ENCODE peak calls at places on chromosome 19, in eight cellular contexts. One of them, this sample, is unnamed. For H3K4me1, the result is how much of the 10 kb centered on the place peaks cover.

GRCh38 chr19:31054430-31054829 is 294.8 kb downstream of the TSHZ3 start:
- DNase-seq in gastrocnemius medialis: no peak
- DNase-seq in ascending aorta: no peak
- DNase-seq in IMR-90: peak
- DNase-seq in uterus: no peak
- DNase-seq in endodermal cell: peak
- DNase-seq in stomach: peak
- DNase-seq in body of pancreas: no peak
- DNase-seq in this sample: peak

GRCh38 chr19:4019578-4019977 is 12.0 kb downstream of the PIAS4 start:
- DNase-seq in gastrocnemius medialis: no peak
- DNase-seq in ascending aorta: no peak
- DNase-seq in IMR-90: no peak
- DNase-seq in uterus: no peak
- DNase-seq in endodermal cell: no peak
- DNase-seq in stomach: peak
- DNase-seq in body of pancreas: no peak
- DNase-seq in this sample: no peak

GRCh38 chr19:29771708-29772415 is 39.9 kb upstream of the CCNE1 start:
- DNase-seq in gastrocnemius medialis: no peak
- DNase-seq in ascending aorta: no peak
- DNase-seq in IMR-90: peak
- DNase-seq in uterus: no peak
- DNase-seq in endodermal cell: peak
- DNase-seq in stomach: peak
- DNase-seq in body of pancreas: peak
- DNase-seq in this sample: no peak

GRCh38 chr19:49408816-49409440 is 14.3 kb downstream of the PTH2 start:
- DNase-seq in gastrocnemius medialis: no peak
- DNase-seq in ascending aorta: no peak
- DNase-seq in IMR-90: no peak
- DNase-seq in uterus: no peak
- DNase-seq in endodermal cell: no peak
- DNase-seq in stomach: no peak
- DNase-seq in body of pancreas: no peak
- DNase-seq in this sample: no peak

GRCh38 chr19:41995959-41996797 is 2.1 kb upstream of the ATP1A3 start:
- DNase-seq in gastrocnemius medialis: no peak
- DNase-seq in ascending aorta: no peak
- DNase-seq in IMR-90: no peak
- DNase-seq in uterus: no peak
- DNase-seq in endodermal cell: peak
- DNase-seq in stomach: no peak
- DNase-seq in body of pancreas: no peak
- DNase-seq in this sample: no peak

GRCh38 chr19:7947939-7948338 is 4.5 kb upstream of the TIMM44 start:
- DNase-seq in gastrocnemius medialis: no peak
- DNase-seq in ascending aorta: no peak
- DNase-seq in IMR-90: peak
- DNase-seq in uterus: no peak
- DNase-seq in endodermal cell: no peak
- DNase-seq in stomach: no peak
- DNase-seq in body of pancreas: no peak
- DNase-seq in this sample: no peak

GRCh38 chr19:13847033-13847899 is 29.7 kb upstream of the NANOS3 start:
- DNase-seq in gastrocnemius medialis: peak
- DNase-seq in ascending aorta: peak
- DNase-seq in IMR-90: peak
- DNase-seq in uterus: peak
- DNase-seq in endodermal cell: peak
- DNase-seq in stomach: peak
- DNase-seq in body of pancreas: peak
- DNase-seq in this sample: peak

GRCh38 chr19:9251236-9251635 is 506 bp downstream of the OR7E24 start:
- DNase-seq in gastrocnemius medialis: no peak
- DNase-seq in ascending aorta: no peak
- DNase-seq in IMR-90: no peak
- DNase-seq in uterus: no peak
- DNase-seq in endodermal cell: no peak
- DNase-seq in stomach: no peak
- DNase-seq in body of pancreas: no peak
- DNase-seq in this sample: no peak

GRCh38 chr19:39110263-39110967 is 15.2 kb upstream of the PAK4 start:
- DNase-seq in gastrocnemius medialis: peak
- DNase-seq in ascending aorta: no peak
- DNase-seq in IMR-90: no peak
- DNase-seq in uterus: peak
- DNase-seq in endodermal cell: peak
- DNase-seq in stomach: peak
- DNase-seq in body of pancreas: peak
- DNase-seq in this sample: peak

GRCh38 chr19:56601375-56601774 is 6.3 kb downstream of the ZNF71 start:
- DNase-seq in gastrocnemius medialis: no peak
- DNase-seq in ascending aorta: no peak
- DNase-seq in IMR-90: peak
- DNase-seq in uterus: no peak
- DNase-seq in endodermal cell: no peak
- DNase-seq in stomach: no peak
- DNase-seq in body of pancreas: no peak
- DNase-seq in this sample: no peak

GRCh38 chr19:2969104-2969504 is 8.3 kb upstream of the TLE6 start:
- DNase-seq in gastrocnemius medialis: peak
- DNase-seq in ascending aorta: no peak
- DNase-seq in IMR-90: no peak
- DNase-seq in uterus: peak
- DNase-seq in endodermal cell: no peak
- DNase-seq in stomach: peak
- DNase-seq in body of pancreas: peak
- DNase-seq in this sample: no peak

GRCh38 chr19:4379383-4380253 is 20.7 kb downstream of the SH3GL1 start:
- DNase-seq in gastrocnemius medialis: peak
- DNase-seq in ascending aorta: no peak
- DNase-seq in IMR-90: peak
- DNase-seq in uterus: no peak
- DNase-seq in endodermal cell: no peak
- DNase-seq in stomach: peak
- DNase-seq in body of pancreas: peak
- DNase-seq in this sample: peak

GRCh38 chr19:3580156-3580955 is 4.9 kb upstream of the GIPC3 start:
- DNase-seq in gastrocnemius medialis: no peak
- DNase-seq in ascending aorta: no peak
- DNase-seq in IMR-90: peak
- DNase-seq in uterus: no peak
- DNase-seq in endodermal cell: no peak
- DNase-seq in stomach: no peak
- DNase-seq in body of pancreas: no peak
- DNase-seq in this sample: no peak

GRCh38 chr19:46945668-46946067 is 74.0 kb upstream of the NPAS1 start:
- DNase-seq in gastrocnemius medialis: no peak
- DNase-seq in ascending aorta: no peak
- DNase-seq in IMR-90: no peak
- DNase-seq in uterus: no peak
- DNase-seq in endodermal cell: no peak
- DNase-seq in stomach: no peak
- DNase-seq in body of pancreas: no peak
- DNase-seq in this sample: peak

GRCh38 chr19:34639491-34640085 is 37.4 kb downstream of the SCGB2B2 start:
- DNase-seq in gastrocnemius medialis: peak
- DNase-seq in ascending aorta: no peak
- DNase-seq in IMR-90: peak
- DNase-seq in uterus: no peak
- DNase-seq in endodermal cell: peak
- DNase-seq in stomach: peak
- DNase-seq in body of pancreas: peak
- DNase-seq in this sample: no peak

GRCh38 chr19:43586346-43586745 is 9.6 kb downstream of the IRGQ start:
- DNase-seq in gastrocnemius medialis: no peak
- DNase-seq in ascending aorta: no peak
- DNase-seq in IMR-90: no peak
- DNase-seq in uterus: no peak
- DNase-seq in endodermal cell: no peak
- DNase-seq in stomach: no peak
- DNase-seq in body of pancreas: no peak
- DNase-seq in this sample: no peak

GRCh38 chr19:16052353-16052752 is 23.9 kb upstream of the TPM4 start:
- DNase-seq in gastrocnemius medialis: no peak
- DNase-seq in ascending aorta: no peak
- DNase-seq in IMR-90: no peak
- DNase-seq in uterus: no peak
- DNase-seq in endodermal cell: no peak
- DNase-seq in stomach: no peak
- DNase-seq in body of pancreas: no peak
- DNase-seq in this sample: no peak

GRCh38 chr19:56350416-56351045 is 35.9 kb upstream of the ZSCAN5A start:
- DNase-seq in gastrocnemius medialis: no peak
- DNase-seq in ascending aorta: no peak
- DNase-seq in IMR-90: peak
- DNase-seq in uterus: peak
- DNase-seq in endodermal cell: peak
- DNase-seq in stomach: peak
- DNase-seq in body of pancreas: peak
- DNase-seq in this sample: peak

GRCh38 chr19:52722062-52723005 is 12.5 kb downstream of the ZNF611 start:
- DNase-seq in gastrocnemius medialis: no peak
- DNase-seq in ascending aorta: no peak
- DNase-seq in IMR-90: peak
- DNase-seq in uterus: no peak
- DNase-seq in endodermal cell: no peak
- DNase-seq in stomach: no peak
- DNase-seq in body of pancreas: no peak
- DNase-seq in this sample: no peak

GRCh38 chr19:54541712-54542111 is 31.9 kb upstream of the LILRA2 start:
- DNase-seq in gastrocnemius medialis: no peak
- DNase-seq in ascending aorta: no peak
- DNase-seq in IMR-90: no peak
- DNase-seq in uterus: no peak
- DNase-seq in endodermal cell: no peak
- DNase-seq in stomach: no peak
- DNase-seq in body of pancreas: no peak
- DNase-seq in this sample: no peak
- H3K4me1 ChIP-seq in gastrocnemius medialis: under half
- H3K4me1 ChIP-seq in ascending aorta: under half
- H3K4me1 ChIP-seq in IMR-90: under half
- H3K4me1 ChIP-seq in uterus: under half
- H3K4me1 ChIP-seq in endodermal cell: under half
- H3K4me1 ChIP-seq in stomach: under half
- H3K4me1 ChIP-seq in body of pancreas: under half
- H3K4me1 ChIP-seq in this sample: under half

GRCh38 chr19:33408116-33408515 is 34.6 kb downstream of the CEBPG start:
- DNase-seq in gastrocnemius medialis: no peak
- DNase-seq in ascending aorta: no peak
- DNase-seq in IMR-90: no peak
- DNase-seq in uterus: no peak
- DNase-seq in endodermal cell: no peak
- DNase-seq in stomach: no peak
- DNase-seq in body of pancreas: no peak
- DNase-seq in this sample: no peak

GRCh38 chr19:33405491-33406461 is 32.3 kb downstream of the CEBPG start:
- DNase-seq in gastrocnemius medialis: peak
- DNase-seq in ascending aorta: no peak
- DNase-seq in IMR-90: no peak
- DNase-seq in uterus: peak
- DNase-seq in endodermal cell: no peak
- DNase-seq in stomach: no peak
- DNase-seq in body of pancreas: peak
- DNase-seq in this sample: peak

GRCh38 chr19:33406521-33407139 is 33.1 kb downstream of the CEBPG start:
- DNase-seq in gastrocnemius medialis: peak
- DNase-seq in ascending aorta: no peak
- DNase-seq in IMR-90: peak
- DNase-seq in uterus: peak
- DNase-seq in endodermal cell: peak
- DNase-seq in stomach: peak
- DNase-seq in body of pancreas: peak
- DNase-seq in this sample: peak

GRCh38 chr19:33407716-33408115 is 34.2 kb downstream of the CEBPG start:
- DNase-seq in gastrocnemius medialis: no peak
- DNase-seq in ascending aorta: no peak
- DNase-seq in IMR-90: no peak
- DNase-seq in uterus: no peak
- DNase-seq in endodermal cell: no peak
- DNase-seq in stomach: no peak
- DNase-seq in body of pancreas: no peak
- DNase-seq in this sample: no peak

GRCh38 chr19:33407140-33407551 is 33.6 kb downstream of the CEBPG start:
- DNase-seq in gastrocnemius medialis: no peak
- DNase-seq in ascending aorta: no peak
- DNase-seq in IMR-90: no peak
- DNase-seq in uterus: no peak
- DNase-seq in endodermal cell: no peak
- DNase-seq in stomach: no peak
- DNase-seq in body of pancreas: no peak
- DNase-seq in this sample: no peak
- TF ChIP-seq CTCF in gastrocnemius medialis: peak
- TF ChIP-seq CTCF in ascending aorta: no peak
- TF ChIP-seq CTCF in IMR-90: no peak
- TF ChIP-seq CTCF in uterus: no peak
- TF ChIP-seq CTCF in endodermal cell: no peak
- TF ChIP-seq CTCF in stomach: no peak
- TF ChIP-seq CTCF in body of pancreas: no peak
- TF ChIP-seq CTCF in this sample: no peak

GRCh38 chr19:18090545-18091216 is 3.9 kb upstream of the IL12RB1 start:
- DNase-seq in gastrocnemius medialis: no peak
- DNase-seq in ascending aorta: no peak
- DNase-seq in IMR-90: peak
- DNase-seq in uterus: no peak
- DNase-seq in endodermal cell: no peak
- DNase-seq in stomach: no peak
- DNase-seq in body of pancreas: no peak
- DNase-seq in this sample: no peak
- H3K4me1 ChIP-seq in gastrocnemius medialis: under half
- H3K4me1 ChIP-seq in ascending aorta: under half
- H3K4me1 ChIP-seq in IMR-90: under half
- H3K4me1 ChIP-seq in uterus: under half
- H3K4me1 ChIP-seq in endodermal cell: under half
- H3K4me1 ChIP-seq in stomach: under half
- H3K4me1 ChIP-seq in body of pancreas: under half
- H3K4me1 ChIP-seq in this sample: under half

DNA sequence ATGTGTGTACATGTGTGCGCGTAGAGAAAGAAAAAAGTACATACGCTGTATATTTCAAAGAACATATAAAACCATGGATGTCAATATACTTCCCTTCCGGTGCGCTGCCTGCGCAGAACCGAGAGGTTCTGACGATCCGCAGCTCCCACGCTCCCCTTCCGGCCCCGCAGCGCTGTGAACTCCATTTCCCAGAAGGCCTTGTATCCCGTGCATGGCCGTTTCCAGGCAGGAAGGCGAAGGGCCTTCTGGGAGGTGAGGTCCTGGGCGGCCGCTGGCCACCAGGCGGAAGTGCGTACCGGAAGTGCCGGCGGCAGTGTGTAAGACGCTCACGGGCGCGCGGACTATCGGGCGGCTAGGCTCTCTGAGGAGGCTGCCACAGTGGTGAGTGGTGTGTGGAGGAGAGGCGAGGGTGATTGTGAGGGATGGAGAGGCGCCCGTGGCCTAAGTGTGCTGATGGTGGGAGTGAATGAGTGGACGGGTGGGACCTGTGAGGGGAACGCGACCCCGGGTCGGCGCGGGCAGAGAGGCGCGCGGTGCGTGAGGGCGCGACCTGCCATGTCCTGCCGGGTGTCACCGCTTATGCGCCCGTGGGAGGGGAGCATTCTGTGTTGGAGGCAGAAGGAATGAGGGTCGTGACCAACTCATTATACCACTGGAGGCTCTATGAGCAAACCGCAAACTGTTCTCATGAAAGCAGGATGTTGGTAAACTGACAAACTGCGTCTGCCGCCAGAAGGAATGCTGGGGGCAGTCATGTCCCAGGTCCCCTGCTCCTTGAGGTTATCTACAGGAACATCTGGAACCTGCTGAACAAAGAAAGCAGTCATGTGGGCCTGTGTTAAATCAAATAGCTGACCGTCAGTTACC is at the start of gene ERVK3-1:
- DNase-seq in gastrocnemius medialis: peak
- DNase-seq in ascending aorta: peak
- DNase-seq in IMR-90: peak
- DNase-seq in uterus: peak
- DNase-seq in endodermal cell: peak
- DNase-seq in stomach: peak
- DNase-seq in body of pancreas: peak
- DNase-seq in this sample: peak
- TF ChIP-seq CTCF in gastrocnemius medialis: peak
- TF ChIP-seq CTCF in ascending aorta: no peak
- TF ChIP-seq CTCF in IMR-90: no peak
- TF ChIP-seq CTCF in uterus: no peak
- TF ChIP-seq CTCF in endodermal cell: peak
- TF ChIP-seq CTCF in stomach: peak
- TF ChIP-seq CTCF in body of pancreas: peak
- TF ChIP-seq CTCF in this sample: peak

This sample was measured in tibial artery.